ENCODE peak calls at places on chromosomes 13 and 19, in seven cellular contexts. One of them, this sample, is unnamed.

GRCh38 chr19:35154535-35155406 is at the start of gene FXYD5:
- DNase-seq in astrocyte: peak
- DNase-seq in H1: no peak
- DNase-seq in PC-9: peak
- DNase-seq in IMR-90: peak
- DNase-seq in OCI-LY7: peak
- DNase-seq in mesenchymal stem cell: peak
- DNase-seq in this sample: peak

GRCh38 chr13:24107955-24108614 is 52.4 kb upstream of the SPATA13 start:
- DNase-seq in astrocyte: peak
- DNase-seq in H1: no peak
- DNase-seq in PC-9: no peak
- DNase-seq in IMR-90: peak
- DNase-seq in OCI-LY7: no peak
- DNase-seq in mesenchymal stem cell: peak
- DNase-seq in this sample: peak

GRCh38 chr19:38564981-38565685 is 52.6 kb downstream of the MAP4K1 start:
- DNase-seq in astrocyte: no peak
- DNase-seq in H1: no peak
- DNase-seq in PC-9: no peak
- DNase-seq in IMR-90: no peak
- DNase-seq in OCI-LY7: no peak
- DNase-seq in mesenchymal stem cell: no peak
- DNase-seq in this sample: peak

GRCh38 chr13:98349731-98350305 is 172.7 kb upstream of the RNF113B start:
- DNase-seq in astrocyte: no peak
- DNase-seq in H1: no peak
- DNase-seq in PC-9: peak
- DNase-seq in IMR-90: no peak
- DNase-seq in OCI-LY7: peak
- DNase-seq in mesenchymal stem cell: no peak
- DNase-seq in this sample: peak

GRCh38 chr13:110625771-110626321 is 10.5 kb downstream of the NAXD start:
- DNase-seq in astrocyte: no peak
- DNase-seq in H1: no peak
- DNase-seq in PC-9: no peak
- DNase-seq in IMR-90: no peak
- DNase-seq in OCI-LY7: no peak
- DNase-seq in mesenchymal stem cell: no peak
- DNase-seq in this sample: no peak

GRCh38 chr13:21902709-21903098 is 231.8 kb downstream of the FGF9 start:
- DNase-seq in astrocyte: no peak
- DNase-seq in H1: no peak
- DNase-seq in PC-9: no peak
- DNase-seq in IMR-90: no peak
- DNase-seq in OCI-LY7: no peak
- DNase-seq in mesenchymal stem cell: no peak
- DNase-seq in this sample: no peak

GRCh38 chr13:99665716-99666115 is 164.4 kb downstream of the TM9SF2 start:
- DNase-seq in astrocyte: no peak
- DNase-seq in H1: no peak
- DNase-seq in PC-9: no peak
- DNase-seq in IMR-90: no peak
- DNase-seq in OCI-LY7: no peak
- DNase-seq in mesenchymal stem cell: no peak
- DNase-seq in this sample: no peak

GRCh38 chr13:38350114-38350617 is 515 bp downstream of the UFM1 start:
- DNase-seq in astrocyte: peak
- DNase-seq in H1: no peak
- DNase-seq in PC-9: peak
- DNase-seq in IMR-90: peak
- DNase-seq in OCI-LY7: peak
- DNase-seq in mesenchymal stem cell: no peak
- DNase-seq in this sample: peak

GRCh38 chr13:106819413-106820180 is 251.7 kb upstream of the ARGLU1 start:
- DNase-seq in astrocyte: no peak
- DNase-seq in H1: no peak
- DNase-seq in PC-9: peak
- DNase-seq in IMR-90: no peak
- DNase-seq in OCI-LY7: no peak
- DNase-seq in mesenchymal stem cell: no peak
- DNase-seq in this sample: no peak

GRCh38 chr19:6241056-6241455 is 38.7 kb downstream of the MLLT1 start:
- DNase-seq in astrocyte: no peak
- DNase-seq in H1: no peak
- DNase-seq in PC-9: no peak
- DNase-seq in IMR-90: no peak
- DNase-seq in OCI-LY7: no peak
- DNase-seq in mesenchymal stem cell: no peak
- DNase-seq in this sample: no peak

GRCh38 chr19:53553865-53554791 is 16.2 kb downstream of the ZNF331 start:
- DNase-seq in astrocyte: peak
- DNase-seq in H1: no peak
- DNase-seq in PC-9: no peak
- DNase-seq in IMR-90: peak
- DNase-seq in OCI-LY7: no peak
- DNase-seq in mesenchymal stem cell: no peak
- DNase-seq in this sample: peak

GRCh38 chr19:13830761-13831481 is 35.7 kb downstream of the ZSWIM4 start:
- DNase-seq in astrocyte: no peak
- DNase-seq in H1: no peak
- DNase-seq in PC-9: peak
- DNase-seq in IMR-90: no peak
- DNase-seq in OCI-LY7: no peak
- DNase-seq in mesenchymal stem cell: peak
- DNase-seq in this sample: no peak

GRCh38 chr19:41308450-41309224 is 1.3 kb upstream of the CCDC97 start:
- DNase-seq in astrocyte: peak
- DNase-seq in H1: peak
- DNase-seq in PC-9: peak
- DNase-seq in IMR-90: peak
- DNase-seq in OCI-LY7: peak
- DNase-seq in mesenchymal stem cell: peak
- DNase-seq in this sample: peak

GRCh38 chr19:1027020-1027952 is 878 bp downstream of the CNN2 start:
- DNase-seq in astrocyte: no peak
- DNase-seq in H1: no peak
- DNase-seq in PC-9: no peak
- DNase-seq in IMR-90: no peak
- DNase-seq in OCI-LY7: peak
- DNase-seq in mesenchymal stem cell: no peak
- DNase-seq in this sample: no peak

GRCh38 chr19:2385053-2385721 is 25.1 kb downstream of the TMPRSS9 start:
- DNase-seq in astrocyte: peak
- DNase-seq in H1: peak
- DNase-seq in PC-9: peak
- DNase-seq in IMR-90: peak
- DNase-seq in OCI-LY7: peak
- DNase-seq in mesenchymal stem cell: peak
- DNase-seq in this sample: peak

GRCh38 chr19:41376998-41377365 is 649 bp downstream of the TMEM91 start:
- DNase-seq in astrocyte: no peak
- DNase-seq in H1: no peak
- DNase-seq in PC-9: no peak
- DNase-seq in IMR-90: no peak
- DNase-seq in OCI-LY7: no peak
- DNase-seq in mesenchymal stem cell: no peak
- DNase-seq in this sample: no peak

GRCh38 chr19:46482645-46483044 is 11.3 kb upstream of the PNMA8A start:
- DNase-seq in astrocyte: peak
- DNase-seq in H1: no peak
- DNase-seq in PC-9: no peak
- DNase-seq in IMR-90: peak
- DNase-seq in OCI-LY7: no peak
- DNase-seq in mesenchymal stem cell: peak
- DNase-seq in this sample: no peak

DNA sequence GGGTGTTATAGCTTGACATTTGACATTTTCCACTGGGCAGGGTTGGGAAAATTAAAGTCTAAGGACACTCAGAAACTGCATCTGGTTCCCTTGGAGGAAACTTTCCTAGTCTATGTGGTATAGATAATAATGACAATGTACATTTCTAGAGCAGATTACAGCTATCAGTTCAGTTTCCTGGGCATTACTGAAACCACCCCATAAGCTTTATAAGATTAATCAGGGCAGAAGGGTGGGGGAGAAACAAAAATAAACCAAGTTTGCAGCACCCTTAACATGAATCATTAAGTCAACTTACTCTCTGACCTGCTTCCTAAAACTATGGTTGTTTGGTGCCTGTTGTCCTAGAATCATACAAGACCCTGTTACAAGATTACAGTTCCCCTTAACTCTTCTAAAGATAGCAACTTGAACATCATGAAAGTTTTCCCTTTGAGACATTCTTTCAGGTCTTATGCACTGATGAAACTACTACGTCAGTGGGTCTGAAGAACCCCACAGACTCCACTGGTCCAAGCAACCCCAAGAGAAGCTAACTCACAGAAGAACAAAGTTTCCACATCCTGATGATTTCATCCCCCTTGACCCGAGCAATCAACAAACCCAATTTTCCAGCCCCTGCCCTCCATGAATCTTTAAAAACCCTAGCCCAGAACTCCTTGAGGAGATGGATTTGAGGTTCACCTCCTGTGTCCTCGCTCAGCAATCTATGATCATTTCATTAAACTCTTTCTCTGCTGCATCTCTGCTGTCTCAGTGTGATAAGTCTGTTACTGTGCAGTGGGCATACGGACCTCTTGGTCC is 336.6 kb downstream of the FOXO1 start:
- DNase-seq in astrocyte: peak
- DNase-seq in H1: no peak
- DNase-seq in PC-9: no peak
- DNase-seq in IMR-90: no peak
- DNase-seq in OCI-LY7: no peak
- DNase-seq in mesenchymal stem cell: no peak
- DNase-seq in this sample: no peak
- H3K4me2 ChIP-seq in astrocyte: peak
- H3K4me2 ChIP-seq in H1: no peak
- H3K4me2 ChIP-seq in PC-9: no peak
- H3K4me2 ChIP-seq in IMR-90: no peak
- H3K4me2 ChIP-seq in OCI-LY7: no peak
- H3K4me2 ChIP-seq in mesenchymal stem cell: no peak
- H3K4me2 ChIP-seq in this sample: no peak

GRCh38 chr13:113764793-113765190 is 5.8 kb downstream of the TMEM255B start:
- DNase-seq in astrocyte: no peak
- DNase-seq in H1: no peak
- DNase-seq in PC-9: no peak
- DNase-seq in IMR-90: no peak
- DNase-seq in OCI-LY7: no peak
- DNase-seq in mesenchymal stem cell: no peak
- DNase-seq in this sample: no peak

GRCh38 chr13:113763961-113764792 is 5.2 kb downstream of the TMEM255B start:
- DNase-seq in astrocyte: no peak
- DNase-seq in H1: no peak
- DNase-seq in PC-9: no peak
- DNase-seq in IMR-90: no peak
- DNase-seq in OCI-LY7: no peak
- DNase-seq in mesenchymal stem cell: no peak
- DNase-seq in this sample: no peak

GRCh38 chr13:113767366-113767765 is 8.3 kb downstream of the TMEM255B start:
- DNase-seq in astrocyte: no peak
- DNase-seq in H1: no peak
- DNase-seq in PC-9: no peak
- DNase-seq in IMR-90: no peak
- DNase-seq in OCI-LY7: no peak
- DNase-seq in mesenchymal stem cell: no peak
- DNase-seq in this sample: no peak

GRCh38 chr13:113765241-113765910 is 6.3 kb downstream of the TMEM255B start:
- DNase-seq in astrocyte: no peak
- DNase-seq in H1: no peak
- DNase-seq in PC-9: no peak
- DNase-seq in IMR-90: no peak
- DNase-seq in OCI-LY7: no peak
- DNase-seq in mesenchymal stem cell: no peak
- DNase-seq in this sample: peak

DNA sequence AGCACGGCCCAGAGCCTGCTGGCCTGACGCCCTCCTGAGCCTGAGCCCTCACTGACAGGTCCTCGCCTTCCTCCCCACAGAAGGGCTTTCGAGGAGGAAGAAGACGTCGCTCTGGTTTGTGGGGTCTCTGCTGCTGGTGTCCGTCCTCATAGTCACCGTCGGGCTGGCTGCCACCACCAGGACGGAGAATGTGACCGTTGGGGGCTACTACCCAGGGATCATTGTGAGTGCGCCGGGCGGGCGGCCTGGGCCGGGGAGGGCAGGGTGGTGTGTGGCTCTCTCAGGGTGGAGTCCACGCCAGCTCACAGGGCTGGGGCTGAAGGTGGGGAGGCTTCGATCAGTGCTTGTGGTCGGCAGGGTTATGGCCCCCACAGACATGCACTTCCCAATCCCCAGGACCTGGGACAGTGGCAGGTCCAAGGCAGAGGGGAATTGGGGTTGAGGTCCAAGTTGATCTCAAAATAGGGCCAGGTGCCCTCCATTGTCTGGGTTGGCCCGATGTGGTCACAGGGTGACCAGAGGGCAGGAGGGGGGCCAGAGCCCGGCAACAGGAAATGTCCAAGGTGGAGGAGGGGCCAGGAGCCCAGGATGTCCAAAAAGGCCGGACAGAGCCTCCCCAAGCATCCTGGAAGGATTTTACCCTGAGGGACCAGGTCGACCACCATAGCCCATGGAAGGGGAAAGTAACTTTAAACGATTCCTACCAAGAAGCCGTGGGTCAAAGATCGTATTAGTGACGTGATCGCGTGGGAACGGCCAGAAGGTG is 7.2 kb downstream of the TMEM255B start:
- DNase-seq in astrocyte: no peak
- DNase-seq in H1: no peak
- DNase-seq in PC-9: no peak
- DNase-seq in IMR-90: no peak
- DNase-seq in OCI-LY7: no peak
- DNase-seq in mesenchymal stem cell: no peak
- DNase-seq in this sample: no peak
- H3K4me2 ChIP-seq in astrocyte: no peak
- H3K4me2 ChIP-seq in H1: peak
- H3K4me2 ChIP-seq in PC-9: no peak
- H3K4me2 ChIP-seq in IMR-90: no peak
- H3K4me2 ChIP-seq in OCI-LY7: no peak
- H3K4me2 ChIP-seq in mesenchymal stem cell: no peak
- H3K4me2 ChIP-seq in this sample: no peak

GRCh38 chr13:43546260-43546659 is 240.5 kb downstream of the ENOX1 start:
- DNase-seq in astrocyte: no peak
- DNase-seq in H1: no peak
- DNase-seq in PC-9: no peak
- DNase-seq in IMR-90: no peak
- DNase-seq in OCI-LY7: no peak
- DNase-seq in mesenchymal stem cell: no peak
- DNase-seq in this sample: no peak
- H3K4me2 ChIP-seq in astrocyte: no peak
- H3K4me2 ChIP-seq in H1: no peak
- H3K4me2 ChIP-seq in PC-9: no peak
- H3K4me2 ChIP-seq in IMR-90: no peak
- H3K4me2 ChIP-seq in OCI-LY7: no peak
- H3K4me2 ChIP-seq in mesenchymal stem cell: no peak
- H3K4me2 ChIP-seq in this sample: no peak

DNA sequence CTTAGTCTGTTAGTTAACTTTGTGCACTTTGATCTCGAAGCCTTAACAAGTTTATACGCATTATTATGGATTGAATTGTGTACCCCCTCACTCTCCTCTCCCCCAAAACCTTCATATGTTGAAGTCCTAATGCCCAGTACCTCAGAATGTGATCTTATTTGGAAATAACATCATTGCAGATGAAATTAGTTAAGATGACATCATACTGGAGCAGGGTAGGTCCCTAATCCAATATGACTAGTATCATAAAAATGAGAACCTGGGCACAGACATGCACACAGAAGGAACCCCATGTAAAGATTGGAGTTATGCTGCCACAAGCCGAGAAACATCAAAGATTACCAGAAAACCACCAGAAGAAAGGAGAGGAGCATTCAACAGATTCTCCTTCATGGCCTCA is 85.8 kb upstream of the TSC22D1 start:
- DNase-seq in astrocyte: no peak
- DNase-seq in H1: no peak
- DNase-seq in PC-9: no peak
- DNase-seq in IMR-90: no peak
- DNase-seq in OCI-LY7: no peak
- DNase-seq in mesenchymal stem cell: no peak
- DNase-seq in this sample: no peak
- H3K4me2 ChIP-seq in astrocyte: no peak
- H3K4me2 ChIP-seq in H1: no peak
- H3K4me2 ChIP-seq in PC-9: no peak
- H3K4me2 ChIP-seq in IMR-90: no peak
- H3K4me2 ChIP-seq in OCI-LY7: no peak
- H3K4me2 ChIP-seq in mesenchymal stem cell: no peak
- H3K4me2 ChIP-seq in this sample: no peak

This sample was measured in GM23338.